ENCODE peak calls at places on chromosomes 13 and 19, in five cellular contexts. One of them, this sample, is unnamed.
A peak's percentile ranks its signal among the peaks of the same experiment; 100 is the strongest.

GRCh38 chr19:4052993-4053422 is 13.7 kb downstream of the ZBTB7A start:
- DNase-seq in stimulated activated CD4-positive, alpha-beta T cell treated with anti-CD3 and anti-CD28 coated beads, Interleukin-4, amount 100 ng/mL, for 24 hours: no peak
- DNase-seq in IMR-90: no peak
- DNase-seq in non-pigmented ciliary epithelial cell: no peak
- DNase-seq in astrocyte: no peak
- DNase-seq in this sample: no peak

GRCh38 chr19:48354332-48354992 is 9.3 kb downstream of the TMEM143 start:
- DNase-seq in stimulated activated CD4-positive, alpha-beta T cell treated with anti-CD3 and anti-CD28 coated beads, Interleukin-4, amount 100 ng/mL, for 24 hours: no peak
- DNase-seq in astrocyte: peak; percentile 42
- DNase-seq in IMR-90: peak; percentile 46
- DNase-seq in non-pigmented ciliary epithelial cell: no peak
- DNase-seq in this sample: no peak

GRCh38 chr13:114321256-114321655 is 7.0 kb downstream of the CHAMP1 start:
- DNase-seq in non-pigmented ciliary epithelial cell: no peak
- DNase-seq in astrocyte: no peak
- DNase-seq in stimulated activated CD4-positive, alpha-beta T cell treated with anti-CD3 and anti-CD28 coated beads, Interleukin-4, amount 100 ng/mL, for 24 hours: no peak
- DNase-seq in IMR-90: no peak
- DNase-seq in this sample: no peak

GRCh38 chr19:30228113-30228725 is 144.0 kb upstream of the ZNF536 start:
- DNase-seq in IMR-90: no peak
- DNase-seq in astrocyte: no peak
- DNase-seq in stimulated activated CD4-positive, alpha-beta T cell treated with anti-CD3 and anti-CD28 coated beads, Interleukin-4, amount 100 ng/mL, for 24 hours: no peak
- DNase-seq in non-pigmented ciliary epithelial cell: no peak
- DNase-seq in this sample: no peak

GRCh38 chr19:13847900-13848677 is 28.8 kb upstream of the NANOS3 start:
- DNase-seq in non-pigmented ciliary epithelial cell: no peak
- DNase-seq in stimulated activated CD4-positive, alpha-beta T cell treated with anti-CD3 and anti-CD28 coated beads, Interleukin-4, amount 100 ng/mL, for 24 hours: no peak
- DNase-seq in astrocyte: no peak
- DNase-seq in IMR-90: no peak
- DNase-seq in this sample: no peak

GRCh38 chr19:38262585-38263268 is 1.6 kb upstream of the SPINT2 start:
- DNase-seq in astrocyte: no peak
- DNase-seq in non-pigmented ciliary epithelial cell: no peak
- DNase-seq in IMR-90: no peak
- DNase-seq in stimulated activated CD4-positive, alpha-beta T cell treated with anti-CD3 and anti-CD28 coated beads, Interleukin-4, amount 100 ng/mL, for 24 hours: no peak
- DNase-seq in this sample: no peak

GRCh38 chr13:75550159-75550567 is 572 bp downstream of the UCHL3 start:
- DNase-seq in astrocyte: peak; percentile 83
- DNase-seq in IMR-90: peak; percentile 87
- DNase-seq in non-pigmented ciliary epithelial cell: no peak
- DNase-seq in stimulated activated CD4-positive, alpha-beta T cell treated with anti-CD3 and anti-CD28 coated beads, Interleukin-4, amount 100 ng/mL, for 24 hours: peak; percentile 36
- DNase-seq in this sample: no peak

GRCh38 chr19:47228168-47228936 is 2.6 kb downstream of the BBC3 start:
- DNase-seq in non-pigmented ciliary epithelial cell: no peak
- DNase-seq in astrocyte: no peak
- DNase-seq in IMR-90: peak; percentile 17
- DNase-seq in stimulated activated CD4-positive, alpha-beta T cell treated with anti-CD3 and anti-CD28 coated beads, Interleukin-4, amount 100 ng/mL, for 24 hours: peak; percentile 49
- DNase-seq in this sample: no peak

GRCh38 chr19:12113121-12113520 is 27.0 kb downstream of the ZNF20 start:
- DNase-seq in astrocyte: no peak
- DNase-seq in non-pigmented ciliary epithelial cell: no peak
- DNase-seq in IMR-90: no peak
- DNase-seq in stimulated activated CD4-positive, alpha-beta T cell treated with anti-CD3 and anti-CD28 coated beads, Interleukin-4, amount 100 ng/mL, for 24 hours: no peak
- DNase-seq in this sample: no peak

GRCh38 chr19:57280165-57280912 is at the start of gene ZNF460:
- DNase-seq in non-pigmented ciliary epithelial cell: peak; percentile 85
- DNase-seq in stimulated activated CD4-positive, alpha-beta T cell treated with anti-CD3 and anti-CD28 coated beads, Interleukin-4, amount 100 ng/mL, for 24 hours: peak; percentile 97
- DNase-seq in IMR-90: peak; percentile 97
- DNase-seq in astrocyte: peak; percentile 94
- DNase-seq in this sample: peak; percentile 78

GRCh38 chr13:26050568-26051230 is 1.1 kb downstream of the SHISA2 start:
- DNase-seq in non-pigmented ciliary epithelial cell: no peak
- DNase-seq in stimulated activated CD4-positive, alpha-beta T cell treated with anti-CD3 and anti-CD28 coated beads, Interleukin-4, amount 100 ng/mL, for 24 hours: no peak
- DNase-seq in IMR-90: no peak
- DNase-seq in astrocyte: peak; percentile 22
- DNase-seq in this sample: no peak

GRCh38 chr13:112034846-112035245 is 32.1 kb upstream of the SOX1 start:
- DNase-seq in IMR-90: no peak
- DNase-seq in stimulated activated CD4-positive, alpha-beta T cell treated with anti-CD3 and anti-CD28 coated beads, Interleukin-4, amount 100 ng/mL, for 24 hours: no peak
- DNase-seq in astrocyte: no peak
- DNase-seq in non-pigmented ciliary epithelial cell: no peak
- DNase-seq in this sample: no peak

GRCh38 chr19:44643605-44644390 is at the start of gene PVR:
- DNase-seq in IMR-90: peak; percentile 77
- DNase-seq in astrocyte: peak; percentile 58
- DNase-seq in stimulated activated CD4-positive, alpha-beta T cell treated with anti-CD3 and anti-CD28 coated beads, Interleukin-4, amount 100 ng/mL, for 24 hours: peak; percentile 13
- DNase-seq in non-pigmented ciliary epithelial cell: no peak
- DNase-seq in this sample: peak; percentile 50

GRCh38 chr13:46885018-46885417 is 11.8 kb downstream of the HTR2A start:
- DNase-seq in IMR-90: peak; percentile 49
- DNase-seq in astrocyte: no peak
- DNase-seq in non-pigmented ciliary epithelial cell: no peak
- DNase-seq in stimulated activated CD4-positive, alpha-beta T cell treated with anti-CD3 and anti-CD28 coated beads, Interleukin-4, amount 100 ng/mL, for 24 hours: no peak
- DNase-seq in this sample: peak; percentile 54

GRCh38 chr13:105608132-105608531 is 927.3 kb downstream of the EFNB2 start:
- DNase-seq in IMR-90: no peak
- DNase-seq in stimulated activated CD4-positive, alpha-beta T cell treated with anti-CD3 and anti-CD28 coated beads, Interleukin-4, amount 100 ng/mL, for 24 hours: no peak
- DNase-seq in non-pigmented ciliary epithelial cell: no peak
- DNase-seq in astrocyte: no peak
- DNase-seq in this sample: no peak

GRCh38 chr19:38564981-38565685 is 52.6 kb downstream of the MAP4K1 start:
- DNase-seq in IMR-90: no peak
- DNase-seq in non-pigmented ciliary epithelial cell: no peak
- DNase-seq in astrocyte: no peak
- DNase-seq in stimulated activated CD4-positive, alpha-beta T cell treated with anti-CD3 and anti-CD28 coated beads, Interleukin-4, amount 100 ng/mL, for 24 hours: no peak
- DNase-seq in this sample: no peak

GRCh38 chr19:12331211-12331941 is 2.1 kb downstream of the ZNF563 start:
- DNase-seq in non-pigmented ciliary epithelial cell: no peak
- DNase-seq in stimulated activated CD4-positive, alpha-beta T cell treated with anti-CD3 and anti-CD28 coated beads, Interleukin-4, amount 100 ng/mL, for 24 hours: peak; percentile 82
- DNase-seq in IMR-90: no peak
- DNase-seq in astrocyte: no peak
- DNase-seq in this sample: no peak

GRCh38 chr13:76764429-76764828 is 121.8 kb downstream of the KCTD12 start:
- DNase-seq in non-pigmented ciliary epithelial cell: no peak
- DNase-seq in stimulated activated CD4-positive, alpha-beta T cell treated with anti-CD3 and anti-CD28 coated beads, Interleukin-4, amount 100 ng/mL, for 24 hours: no peak
- DNase-seq in IMR-90: peak; percentile 10
- DNase-seq in astrocyte: no peak
- DNase-seq in this sample: no peak

GRCh38 chr19:49558591-49558990 is 21.8 kb downstream of the NOSIP start:
- DNase-seq in non-pigmented ciliary epithelial cell: no peak
- DNase-seq in stimulated activated CD4-positive, alpha-beta T cell treated with anti-CD3 and anti-CD28 coated beads, Interleukin-4, amount 100 ng/mL, for 24 hours: peak; percentile 45
- DNase-seq in IMR-90: no peak
- DNase-seq in astrocyte: no peak
- DNase-seq in this sample: no peak

GRCh38 chr13:33446821-33447481 is 161.4 kb upstream of the STARD13 start:
- DNase-seq in stimulated activated CD4-positive, alpha-beta T cell treated with anti-CD3 and anti-CD28 coated beads, Interleukin-4, amount 100 ng/mL, for 24 hours: no peak
- DNase-seq in non-pigmented ciliary epithelial cell: no peak
- DNase-seq in astrocyte: no peak
- DNase-seq in IMR-90: no peak
- DNase-seq in this sample: no peak

GRCh38 chr13:32581177-32581786 is 5.0 kb upstream of the PDS5B start:
- DNase-seq in IMR-90: peak; percentile 47
- DNase-seq in astrocyte: peak; percentile 4
- DNase-seq in stimulated activated CD4-positive, alpha-beta T cell treated with anti-CD3 and anti-CD28 coated beads, Interleukin-4, amount 100 ng/mL, for 24 hours: no peak
- DNase-seq in non-pigmented ciliary epithelial cell: no peak
- DNase-seq in this sample: no peak

GRCh38 chr13:24165746-24166145 is 5.2 kb downstream of the SPATA13 start:
- DNase-seq in astrocyte: peak; percentile 59
- DNase-seq in stimulated activated CD4-positive, alpha-beta T cell treated with anti-CD3 and anti-CD28 coated beads, Interleukin-4, amount 100 ng/mL, for 24 hours: no peak
- DNase-seq in IMR-90: peak; percentile 83
- DNase-seq in non-pigmented ciliary epithelial cell: no peak
- DNase-seq in this sample: no peak

GRCh38 chr13:22744688-22745452 is 435.9 kb upstream of the SGCG start:
- DNase-seq in IMR-90: no peak
- DNase-seq in stimulated activated CD4-positive, alpha-beta T cell treated with anti-CD3 and anti-CD28 coated beads, Interleukin-4, amount 100 ng/mL, for 24 hours: no peak
- DNase-seq in non-pigmented ciliary epithelial cell: no peak
- DNase-seq in astrocyte: no peak
- DNase-seq in this sample: no peak

GRCh38 chr13:112940236-112940635 is 28.8 kb upstream of the MCF2L start:
- DNase-seq in IMR-90: no peak
- DNase-seq in non-pigmented ciliary epithelial cell: no peak
- DNase-seq in stimulated activated CD4-positive, alpha-beta T cell treated with anti-CD3 and anti-CD28 coated beads, Interleukin-4, amount 100 ng/mL, for 24 hours: no peak
- DNase-seq in astrocyte: no peak
- DNase-seq in this sample: no peak

GRCh38 chr19:4217429-4218264 is 11.7 kb upstream of the EBI3 start:
- DNase-seq in astrocyte: no peak
- DNase-seq in IMR-90: no peak
- DNase-seq in non-pigmented ciliary epithelial cell: no peak
- DNase-seq in stimulated activated CD4-positive, alpha-beta T cell treated with anti-CD3 and anti-CD28 coated beads, Interleukin-4, amount 100 ng/mL, for 24 hours: no peak
- DNase-seq in this sample: no peak